ENCODE peak calls at places on chromosomes 11 and 22, in five cellular contexts. One of them, this sample, is unnamed. For H3K4me1, the result is how much of the 10 kb centered on the place peaks cover.

GRCh38 chr11:94776351-94777321 is 8.5 kb downstream of the AMOTL1 start:
- DNase-seq in Peyer's patch: no peak
- DNase-seq in transverse colon: no peak
- DNase-seq in HepG2: no peak
- DNase-seq in endothelial cell of umbilical vein: peak
- DNase-seq in this sample: no peak

GRCh38 chr11:7547687-7548086 is 33.9 kb downstream of the PPFIBP2 start:
- DNase-seq in Peyer's patch: no peak
- DNase-seq in transverse colon: no peak
- DNase-seq in HepG2: no peak
- DNase-seq in endothelial cell of umbilical vein: no peak
- DNase-seq in this sample: no peak

GRCh38 chr11:118911880-118912741 is 13.6 kb downstream of the BCL9L start:
- DNase-seq in Peyer's patch: no peak
- DNase-seq in transverse colon: peak
- DNase-seq in HepG2: peak
- DNase-seq in endothelial cell of umbilical vein: peak
- DNase-seq in this sample: peak

GRCh38 chr11:118635237-118635591 is 27.8 kb downstream of the PHLDB1 start:
- DNase-seq in Peyer's patch: no peak
- DNase-seq in transverse colon: no peak
- DNase-seq in HepG2: no peak
- DNase-seq in endothelial cell of umbilical vein: no peak
- DNase-seq in this sample: no peak

GRCh38 chr11:18065572-18065971 is 19.5 kb upstream of the TPH1 start:
- DNase-seq in Peyer's patch: no peak
- DNase-seq in transverse colon: peak
- DNase-seq in HepG2: no peak
- DNase-seq in endothelial cell of umbilical vein: no peak
- DNase-seq in this sample: no peak

GRCh38 chr11:117876341-117877119 is at the start of gene FXYD6:
- DNase-seq in Peyer's patch: no peak
- DNase-seq in transverse colon: peak
- DNase-seq in HepG2: no peak
- DNase-seq in endothelial cell of umbilical vein: no peak
- DNase-seq in this sample: no peak

GRCh38 chr11:85236211-85236610 is 390.9 kb downstream of the DLG2 start:
- DNase-seq in Peyer's patch: no peak
- DNase-seq in transverse colon: no peak
- DNase-seq in HepG2: no peak
- DNase-seq in endothelial cell of umbilical vein: no peak
- DNase-seq in this sample: no peak

GRCh38 chr11:693415-693831 is 1.6 kb downstream of the DEAF1 start:
- DNase-seq in Peyer's patch: no peak
- DNase-seq in transverse colon: no peak
- DNase-seq in HepG2: no peak
- DNase-seq in endothelial cell of umbilical vein: peak
- DNase-seq in this sample: no peak

GRCh38 chr22:45503071-45503815 is 560 bp downstream of the FBLN1 start:
- DNase-seq in Peyer's patch: no peak
- DNase-seq in transverse colon: no peak
- DNase-seq in HepG2: no peak
- DNase-seq in endothelial cell of umbilical vein: no peak
- DNase-seq in this sample: no peak

GRCh38 chr22:44901301-44901700 is 108.5 kb downstream of the PHF21B start:
- DNase-seq in Peyer's patch: no peak
- DNase-seq in transverse colon: no peak
- DNase-seq in HepG2: no peak
- DNase-seq in endothelial cell of umbilical vein: no peak
- DNase-seq in this sample: no peak

GRCh38 chr11:68282861-68283230 is 11.1 kb upstream of the C11orf24 start:
- DNase-seq in Peyer's patch: no peak
- DNase-seq in transverse colon: no peak
- DNase-seq in HepG2: no peak
- DNase-seq in endothelial cell of umbilical vein: no peak
- DNase-seq in this sample: no peak

GRCh38 chr11:11297578-11297977 is 55.5 kb downstream of the CSNK2A3 start:
- DNase-seq in Peyer's patch: no peak
- DNase-seq in transverse colon: no peak
- DNase-seq in HepG2: no peak
- DNase-seq in endothelial cell of umbilical vein: no peak
- DNase-seq in this sample: no peak

GRCh38 chr11:111393096-111393495 is 14.0 kb upstream of the POU2AF1 start:
- DNase-seq in Peyer's patch: no peak
- DNase-seq in transverse colon: no peak
- DNase-seq in HepG2: no peak
- DNase-seq in endothelial cell of umbilical vein: no peak
- DNase-seq in this sample: no peak

GRCh38 chr22:21069375-21069774 is 23.6 kb downstream of the LRRC74B start:
- DNase-seq in Peyer's patch: no peak
- DNase-seq in transverse colon: no peak
- DNase-seq in HepG2: no peak
- DNase-seq in endothelial cell of umbilical vein: no peak
- DNase-seq in this sample: no peak

GRCh38 chr11:37718431-37718999 is 1120.5 kb upstream of the RAG2 start:
- DNase-seq in Peyer's patch: no peak
- DNase-seq in transverse colon: no peak
- DNase-seq in HepG2: no peak
- DNase-seq in endothelial cell of umbilical vein: no peak
- DNase-seq in this sample: no peak

GRCh38 chr11:17244046-17244445 is 32.5 kb upstream of the NUCB2 start:
- DNase-seq in Peyer's patch: no peak
- DNase-seq in transverse colon: no peak
- DNase-seq in HepG2: no peak
- DNase-seq in endothelial cell of umbilical vein: no peak
- DNase-seq in this sample: no peak

GRCh38 chr22:17077255-17077654 is 7.5 kb upstream of the IL17RA start:
- DNase-seq in Peyer's patch: no peak
- DNase-seq in transverse colon: no peak
- DNase-seq in HepG2: no peak
- DNase-seq in endothelial cell of umbilical vein: no peak
- DNase-seq in this sample: no peak

GRCh38 chr11:17673951-17674350 is 45.4 kb upstream of the MYOD1 start:
- DNase-seq in Peyer's patch: no peak
- DNase-seq in transverse colon: no peak
- DNase-seq in HepG2: no peak
- DNase-seq in endothelial cell of umbilical vein: peak
- DNase-seq in this sample: no peak

GRCh38 chr22:31659246-31659645 is 2.8 kb downstream of the PISD start:
- DNase-seq in Peyer's patch: no peak
- DNase-seq in transverse colon: no peak
- DNase-seq in HepG2: no peak
- DNase-seq in endothelial cell of umbilical vein: no peak
- DNase-seq in this sample: no peak

GRCh38 chr11:107473797-107474196 is 16.2 kb upstream of the CWF19L2 start:
- DNase-seq in Peyer's patch: no peak
- DNase-seq in transverse colon: no peak
- DNase-seq in HepG2: no peak
- DNase-seq in endothelial cell of umbilical vein: no peak
- DNase-seq in this sample: no peak

GRCh38 chr11:95081412-95081811 is 8.2 kb upstream of the ENDOD1 start:
- DNase-seq in Peyer's patch: no peak
- DNase-seq in transverse colon: no peak
- DNase-seq in HepG2: no peak
- DNase-seq in endothelial cell of umbilical vein: peak
- DNase-seq in this sample: peak

GRCh38 chr11:20865161-20865560 is 195.8 kb downstream of the NELL1 start:
- DNase-seq in Peyer's patch: no peak
- DNase-seq in transverse colon: no peak
- DNase-seq in HepG2: no peak
- DNase-seq in endothelial cell of umbilical vein: no peak
- DNase-seq in this sample: no peak

GRCh38 chr11:73217131-73217809 is 811 bp upstream of the P2RY2 start:
- DNase-seq in Peyer's patch: no peak
- DNase-seq in transverse colon: no peak
- DNase-seq in HepG2: no peak
- DNase-seq in endothelial cell of umbilical vein: no peak
- DNase-seq in this sample: no peak

GRCh38 chr11:45395421-45395820 is 109.3 kb upstream of the SYT13 start:
- DNase-seq in Peyer's patch: no peak
- DNase-seq in transverse colon: no peak
- DNase-seq in HepG2: no peak
- DNase-seq in endothelial cell of umbilical vein: no peak
- DNase-seq in this sample: no peak

GRCh38 chr11:19605500-19606371 is 106.9 kb upstream of the NAV2 start:
- DNase-seq in Peyer's patch: no peak
- DNase-seq in transverse colon: no peak
- DNase-seq in HepG2: no peak
- DNase-seq in endothelial cell of umbilical vein: no peak
- DNase-seq in this sample: no peak

GRCh38 chr11:122795281-122795680 is 43.0 kb upstream of the CRTAM start:
- DNase-seq in Peyer's patch: no peak
- DNase-seq in transverse colon: no peak
- DNase-seq in HepG2: no peak
- DNase-seq in endothelial cell of umbilical vein: no peak
- DNase-seq in this sample: no peak

GRCh38 chr22:50705851-50706351 is 32.1 kb upstream of the ACR start:
- DNase-seq in Peyer's patch: no peak
- DNase-seq in transverse colon: no peak
- DNase-seq in HepG2: no peak
- DNase-seq in endothelial cell of umbilical vein: no peak
- DNase-seq in this sample: no peak

GRCh38 chr11:78132475-78132874 is 7.0 kb downstream of the ALG8 start:
- DNase-seq in Peyer's patch: no peak
- DNase-seq in transverse colon: no peak
- DNase-seq in HepG2: no peak
- DNase-seq in endothelial cell of umbilical vein: no peak
- DNase-seq in this sample: no peak

GRCh38 chr22:45893516-45893915 is 83.4 kb downstream of the WNT7B start:
- DNase-seq in Peyer's patch: no peak
- DNase-seq in transverse colon: no peak
- DNase-seq in HepG2: no peak
- DNase-seq in endothelial cell of umbilical vein: no peak
- DNase-seq in this sample: no peak

GRCh38 chr11:2202071-2202899 is 30.7 kb upstream of the TH start:
- DNase-seq in Peyer's patch: no peak
- DNase-seq in transverse colon: peak
- DNase-seq in HepG2: no peak
- DNase-seq in endothelial cell of umbilical vein: no peak
- DNase-seq in this sample: no peak

GRCh38 chr11:24531528-24531927 is 34.7 kb downstream of the LUZP2 start:
- DNase-seq in Peyer's patch: no peak
- DNase-seq in transverse colon: no peak
- DNase-seq in HepG2: no peak
- DNase-seq in endothelial cell of umbilical vein: no peak
- DNase-seq in this sample: no peak

GRCh38 chr11:61885166-61885778 is 6.1 kb downstream of the FADS3 start:
- DNase-seq in Peyer's patch: no peak
- DNase-seq in transverse colon: no peak
- DNase-seq in HepG2: no peak
- DNase-seq in endothelial cell of umbilical vein: no peak
- DNase-seq in this sample: no peak

DNA sequence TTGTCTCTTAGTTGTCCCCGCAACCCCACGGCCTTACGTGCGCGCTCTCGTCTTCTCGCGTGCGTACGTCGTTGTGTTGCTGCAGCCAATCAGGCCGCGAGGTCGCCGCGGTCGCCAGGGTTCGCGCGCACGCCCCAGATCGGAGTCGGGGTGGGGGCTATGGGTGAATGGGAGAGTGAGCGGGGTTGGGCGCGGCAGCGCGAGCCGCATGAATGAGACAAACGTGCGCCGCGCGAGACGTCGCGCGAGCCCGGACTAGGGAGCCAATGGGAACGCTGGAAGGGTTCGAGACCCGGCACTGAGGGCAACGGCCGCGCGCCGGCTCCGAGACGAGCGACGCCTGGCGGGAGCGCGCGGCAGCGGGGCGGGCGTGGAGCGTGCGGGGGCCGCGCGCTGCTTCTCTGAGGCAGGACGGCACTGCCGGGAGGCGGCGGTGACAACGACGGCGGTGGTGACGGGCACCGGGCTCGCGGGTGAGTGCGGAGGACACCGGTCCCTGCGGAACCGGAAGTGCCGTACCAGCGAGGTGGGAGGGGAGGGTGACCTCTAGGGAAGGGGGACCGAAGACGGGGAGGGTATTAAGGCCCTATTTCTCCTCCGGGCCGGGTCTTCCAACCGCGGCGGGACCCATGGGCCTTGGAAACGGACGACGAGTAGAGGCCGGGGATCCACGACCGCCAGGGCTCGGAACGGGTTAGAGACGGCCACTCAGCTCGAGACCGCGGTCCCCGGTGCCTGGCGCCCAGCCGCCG is at the start of gene ZDHHC5:
- DNase-seq in Peyer's patch: peak
- DNase-seq in transverse colon: peak
- DNase-seq in HepG2: peak
- DNase-seq in endothelial cell of umbilical vein: peak
- DNase-seq in this sample: peak
- TF ChIP-seq POLR2A in Peyer's patch: peak
- TF ChIP-seq POLR2A in transverse colon: peak
- TF ChIP-seq POLR2A in HepG2: peak
- TF ChIP-seq POLR2A in endothelial cell of umbilical vein: peak
- TF ChIP-seq POLR2A in this sample: peak

DNA sequence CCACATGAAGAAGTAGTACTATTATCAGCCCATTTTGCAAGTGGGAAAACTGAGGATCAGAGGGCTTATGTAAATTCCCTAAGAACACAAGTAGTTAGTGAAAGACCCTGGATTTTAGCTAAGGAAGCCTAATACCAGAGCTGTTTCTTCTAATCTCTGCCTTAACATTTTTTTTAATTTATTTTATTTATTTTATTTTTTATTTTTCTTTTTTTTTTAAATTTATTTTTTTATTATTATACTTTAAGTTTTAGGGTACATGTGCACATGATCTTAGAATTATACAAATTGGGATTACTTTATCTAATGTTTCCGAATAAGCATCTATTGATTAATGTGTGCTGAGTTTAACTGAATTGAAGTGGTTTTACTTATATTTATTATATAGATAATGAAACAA is 1015.3 kb downstream of the LRRC4C start:
- DNase-seq in Peyer's patch: no peak
- DNase-seq in transverse colon: no peak
- DNase-seq in HepG2: no peak
- DNase-seq in endothelial cell of umbilical vein: no peak
- DNase-seq in this sample: no peak
- H3K27ac ChIP-seq in Peyer's patch: no peak
- H3K27ac ChIP-seq in transverse colon: no peak
- H3K27ac ChIP-seq in HepG2: no peak
- H3K27ac ChIP-seq in endothelial cell of umbilical vein: no peak
- H3K27ac ChIP-seq in this sample: no peak

GRCh38 chr11:64745523-64746328 is 1.8 kb upstream of the RASGRP2 start:
- DNase-seq in Peyer's patch: peak
- DNase-seq in transverse colon: peak
- DNase-seq in HepG2: no peak
- DNase-seq in endothelial cell of umbilical vein: peak
- DNase-seq in this sample: peak
- H3K4me1 ChIP-seq in Peyer's patch: under half
- H3K4me1 ChIP-seq in transverse colon: under half
- H3K4me1 ChIP-seq in HepG2: under half
- H3K4me1 ChIP-seq in endothelial cell of umbilical vein: under half
- H3K4me1 ChIP-seq in this sample: under half

DNA sequence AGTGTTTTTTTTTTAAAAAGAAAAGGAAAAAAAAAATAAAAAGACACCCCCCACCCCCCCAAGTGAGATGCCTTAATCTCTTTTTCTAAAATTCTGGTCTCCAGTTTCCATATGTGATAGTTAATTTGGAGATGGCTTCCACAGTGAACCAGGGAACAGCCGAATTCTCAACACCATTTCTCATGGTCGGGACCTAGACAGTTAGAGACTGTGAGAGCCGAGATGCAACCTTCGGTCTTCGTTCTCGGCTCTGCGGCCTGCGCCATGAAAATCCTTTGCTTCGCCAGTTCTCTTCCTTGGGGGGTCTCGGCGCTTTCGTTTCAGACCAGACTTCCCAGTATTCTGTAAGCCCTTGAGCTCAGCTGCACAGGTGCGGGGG is 731 bp downstream of the CACNG2 start:
- DNase-seq in Peyer's patch: no peak
- DNase-seq in transverse colon: no peak
- DNase-seq in HepG2: no peak
- DNase-seq in endothelial cell of umbilical vein: no peak
- DNase-seq in this sample: no peak
- TF ChIP-seq POLR2A in Peyer's patch: no peak
- TF ChIP-seq POLR2A in transverse colon: no peak
- TF ChIP-seq POLR2A in HepG2: no peak
- TF ChIP-seq POLR2A in endothelial cell of umbilical vein: no peak
- TF ChIP-seq POLR2A in this sample: no peak

This sample was measured in tibial nerve.